ENCODE peak calls at places on chromosomes 5 and 9, in five cellular contexts. V is HuH-7.5, C is epithelial cell of esophagus, M is small intestine, N is Kasumi-1. G is an unnamed sample.

GRCh38 chr5:179158556-179158955 is 98.4 kb downstream of the ZNF354C start:
- DNase-seq in V (no peak), C (no peak), M (no peak), N (no peak), G (no peak)

GRCh38 chr5:128199104-128199503 is 115.5 kb downstream of the SLC12A2 start:
- DNase-seq in V (no peak), C (peak), M (peak), N (no peak), G (peak)

GRCh38 chr9:128191406-128192046 is at the start of gene CIZ1:
- DNase-seq in V (peak), C (peak), M (peak), N (peak), G (peak)

GRCh38 chr9:134212809-134213507 is 48.6 kb upstream of the RNU6ATAC start:
- DNase-seq in V (no peak), C (no peak), M (no peak), N (no peak), G (no peak)

GRCh38 chr5:82640901-82641300 is 362.7 kb upstream of the RPS23 start:
- DNase-seq in V (no peak), C (no peak), M (no peak), N (no peak), G (no peak)

GRCh38 chr5:38666668-38667498 is 110.4 kb upstream of the LIFR start:
- DNase-seq in V (peak), C (peak), M (no peak), N (no peak), G (peak)

GRCh38 chr5:106376522-106376921 is 1294.2 kb downstream of the EFNA5 start:
- DNase-seq in V (no peak), C (peak), M (no peak), N (no peak), G (no peak)

GRCh38 chr5:52007230-52007858 is 624.1 kb downstream of the ISL1 start:
- DNase-seq in V (no peak), C (peak), M (peak), N (peak), G (peak)

GRCh38 chr9:134975253-134975652 is 57.5 kb upstream of the FCN1 start:
- DNase-seq in V (no peak), C (no peak), M (no peak), N (no peak), G (no peak)

GRCh38 chr9:87751423-87751822 is 25.5 kb downstream of the CTSL start:
- DNase-seq in V (no peak), C (no peak), M (peak), N (no peak), G (no peak)

GRCh38 chr5:65651144-65651543 is 26.3 kb downstream of the SHLD3 start:
- DNase-seq in V (no peak), C (no peak), M (no peak), N (no peak), G (no peak)

G was measured in cardiac muscle cell.